ENCODE peak calls at places on chromosomes 1 and 21, in four cellular contexts. I, E, J and X are unnamed samples.

GRCh38 chr1:109898842-109899241 is 11.8 kb upstream of the CSF1 start:
- DNase-seq in I (no peak), E (no peak), J (no peak), X (no peak)

GRCh38 chr1:230270185-230270939 is 155.8 kb downstream of the PGBD5 start:
- DNase-seq in I (peak; percentile 80), E (peak; percentile 97), J (no peak), X (peak; percentile 63)

GRCh38 chr1:41354956-41355355 is 6.3 kb upstream of the FOXO6 start:
- DNase-seq in I (no peak), E (no peak), J (no peak), X (no peak)

GRCh38 chr1:105632342-105633196 is 1423.9 kb upstream of the PRMT6 start:
- DNase-seq in I (no peak), E (no peak), J (no peak), X (no peak)

GRCh38 chr1:14136881-14137280 is 436.9 kb downstream of the PRDM2 start:
- DNase-seq in I (no peak), E (no peak), J (no peak), X (no peak)

GRCh38 chr1:38235705-38236104 is 189.1 kb upstream of the POU3F1 start:
- DNase-seq in I (peak; percentile 8), E (peak; percentile 9), J (no peak), X (no peak)

GRCh38 chr1:65170511-65171142 is 22.6 kb downstream of the AK4 start:
- DNase-seq in I (peak; percentile 72), E (no peak), J (no peak), X (no peak)

GRCh38 chr1:32881871-32882850 is 4.1 kb upstream of the HPCA start:
- DNase-seq in I (no peak), E (no peak), J (no peak), X (no peak)

GRCh38 chr1:197024460-197024859 is 42.6 kb downstream of the F13B start:
- DNase-seq in I (peak; percentile 60), E (no peak), J (no peak), X (no peak)

GRCh38 chr1:224192082-224192786 is 9.2 kb downstream of the DEGS1 start:
- DNase-seq in I (no peak), E (no peak), J (no peak), X (no peak)

DNA sequence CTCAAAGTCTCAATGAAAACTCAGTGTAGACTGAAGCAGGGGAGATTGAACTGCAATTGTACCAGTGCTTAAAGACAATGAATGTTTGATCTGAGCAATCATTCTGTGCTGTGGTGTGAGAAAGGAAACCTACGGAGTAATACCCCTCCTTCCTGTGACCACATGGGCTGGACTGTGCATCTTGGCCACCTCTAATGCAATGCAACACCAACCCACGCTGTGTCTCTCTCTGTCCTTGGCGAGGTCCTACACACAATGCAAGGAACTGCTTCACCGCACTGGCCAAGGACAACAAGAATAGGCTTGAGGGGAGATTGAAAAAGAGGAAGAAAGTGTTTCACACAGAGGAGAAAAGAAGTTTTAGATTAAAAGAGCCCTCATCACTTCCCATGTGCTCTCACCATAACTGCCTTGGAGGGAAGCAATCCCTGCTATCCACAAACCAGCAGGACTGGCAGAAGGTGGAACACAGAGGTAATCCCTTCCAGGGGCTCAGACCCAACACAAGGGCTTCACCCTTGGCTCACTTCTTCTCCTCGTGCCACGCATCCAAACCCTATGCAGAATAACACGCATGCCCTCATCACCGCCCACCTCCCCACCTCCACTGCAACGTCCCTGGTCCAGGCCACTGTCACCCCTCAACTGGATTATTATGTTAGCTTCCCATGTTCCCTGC is 112.4 kb upstream of the ERG start:
- DNase-seq in I (no peak), E (no peak), J (no peak), X (no peak)
- TF ChIP-seq CTCF in I (no peak), E (no peak), J (no peak), X (no peak)

DNA sequence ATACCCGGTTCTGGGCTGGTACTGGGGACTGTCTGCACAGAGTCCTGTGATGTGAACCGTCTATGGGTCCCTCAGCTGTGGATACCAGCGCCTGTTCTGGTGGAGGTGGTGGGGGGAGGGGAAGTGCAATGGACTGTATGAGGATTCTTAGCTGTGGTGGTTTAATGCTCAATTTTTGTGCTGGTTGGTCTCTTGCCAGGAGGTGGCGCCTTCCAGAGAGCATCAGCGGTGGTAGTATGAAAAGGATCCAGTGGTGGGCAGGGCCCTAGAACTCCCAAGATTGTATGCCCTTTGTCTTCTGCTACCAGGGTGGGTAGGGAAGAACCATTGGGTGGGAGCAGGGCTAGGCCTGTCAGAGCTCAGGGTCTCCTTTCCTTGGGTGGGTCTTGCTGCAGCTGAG is 89.4 kb upstream of the B3GALT2 start:
- DNase-seq in I (no peak), E (peak; percentile 42), J (no peak), X (no peak)
- TF ChIP-seq CTCF in I (no peak), E (peak; percentile 31), J (no peak), X (no peak)

GRCh38 chr1:96842215-96842614 is 120.6 kb downstream of the PTBP2 start:
- DNase-seq in I (peak; percentile 46), E (no peak), J (no peak), X (no peak)
- TF ChIP-seq CTCF in I (peak; percentile 50), E (peak; percentile 48), J (no peak), X (no peak)

DNA sequence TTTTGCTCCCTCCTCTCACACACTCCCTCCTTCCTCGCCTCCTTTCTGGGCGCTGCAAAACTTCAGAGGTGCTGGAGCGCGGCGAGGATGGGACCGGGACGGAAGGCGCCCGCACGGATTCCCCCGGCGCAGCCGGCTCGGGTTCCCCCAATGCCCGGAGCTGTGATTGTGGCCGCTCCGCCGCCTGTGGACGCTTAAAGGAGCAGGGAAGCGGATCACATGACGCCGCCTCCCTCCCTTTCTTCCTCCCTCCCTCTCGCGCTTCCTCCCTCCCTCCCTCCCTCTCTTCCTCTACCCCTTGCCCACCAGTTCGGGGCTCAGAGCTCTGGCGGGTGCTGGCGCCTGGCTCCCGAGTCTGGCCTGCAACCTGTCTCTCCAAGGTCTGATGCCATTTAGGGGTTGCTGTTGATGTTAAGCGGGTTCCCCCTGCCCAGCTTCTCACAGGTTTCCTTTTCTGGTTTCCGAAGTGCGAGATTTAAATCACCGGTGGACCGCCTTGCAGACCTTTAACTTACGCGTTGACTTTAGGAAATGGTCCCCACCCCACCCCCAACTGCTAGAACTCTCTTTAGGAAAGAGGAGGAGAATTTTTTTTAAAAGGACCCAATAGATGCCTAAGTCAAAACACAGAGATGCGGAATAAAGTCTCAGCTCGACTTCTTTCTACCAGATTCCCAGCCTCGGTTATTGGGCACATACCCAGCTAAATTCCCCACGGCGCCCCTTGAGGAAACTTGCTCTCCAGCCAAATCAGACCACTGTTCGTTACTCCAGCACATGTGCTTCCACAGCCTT is at the start of gene WLS:
- DNase-seq in I (peak; percentile 83), E (peak; percentile 92), J (no peak), X (no peak)
- TF ChIP-seq CTCF in I (no peak), E (no peak), J (no peak), X (no peak)

GRCh38 chr1:57124768-57125446 is 159.1 kb upstream of the C8B start:
- DNase-seq in I (peak; percentile 6), E (peak; percentile 63), J (no peak), X (no peak)
- TF ChIP-seq CTCF in I (no peak), E (peak; percentile 43), J (no peak), X (no peak)